ENCODE peak calls at places on chromosomes 12 and 14, in nine cellular contexts. D is nucleus accumbens; V is heart right ventricle; H is hypothalamus; R is SK-N-DZ; C is stimulated activated CD4-positive, alpha-beta T cell treated with anti-CD3 and anti-CD28 coated beads, TNF-alpha, amount 100 ng/mL, for 1 hour; J is HT1080; F is Panc1; L is AG09309. G is an unnamed sample.

GRCh38 chr14:69928111-69928523 is 48.9 kb downstream of the SMOC1 start:
- DNase-seq in L (no peak), D (no peak), J (peak), R (no peak), C (no peak), F (no peak), H (no peak), V (no peak), G (no peak)

GRCh38 chr12:78970041-78970440 is 105.5 kb downstream of the SYT1 start:
- DNase-seq in L (no peak), D (no peak), H (no peak), V (no peak), C (no peak), R (no peak), F (no peak), J (peak), G (no peak)

GRCh38 chr14:68787235-68787727 is 5.6 kb downstream of the ZFP36L1 start:
- DNase-seq in J (peak), L (no peak), H (peak), C (no peak), F (no peak), D (no peak), V (no peak), R (no peak), G (no peak)

GRCh38 chr12:88922816-88923215 is 342.5 kb upstream of the KITLG start:
- DNase-seq in J (no peak), L (no peak), D (no peak), H (no peak), F (no peak), V (no peak), R (no peak), C (no peak), G (no peak)

GRCh38 chr14:24863933-24864708 is 185.8 kb downstream of the STXBP6 start:
- DNase-seq in L (no peak), F (no peak), C (no peak), D (no peak), R (no peak), V (no peak), H (no peak), J (no peak), G (no peak)

GRCh38 chr12:106917503-106917902 is 38.2 kb upstream of the TMEM263 start:
- DNase-seq in D (no peak), J (no peak), H (no peak), V (no peak), R (no peak), L (no peak), F (no peak), C (no peak), G (no peak)

GRCh38 chr12:106004289-106004688 is 134.5 kb downstream of the NUAK1 start:
- DNase-seq in F (no peak), J (no peak), V (no peak), H (no peak), L (no peak), R (no peak), C (no peak), D (no peak), G (no peak)

GRCh38 chr14:105853089-105853906 is 326.9 kb downstream of the TMEM121 start:
- DNase-seq in V (peak), H (no peak), D (no peak), J (no peak), C (no peak), L (no peak), R (no peak), F (no peak), G (no peak)

GRCh38 chr14:98198385-98198784 is 1073.6 kb downstream of the BCL11B start:
- DNase-seq in C (no peak), F (no peak), L (no peak), H (no peak), V (no peak), D (no peak), J (peak), R (no peak), G (peak)

GRCh38 chr14:24465369-24465768 is 22.8 kb upstream of the SDR39U1 start:
- DNase-seq in J (no peak), H (no peak), V (no peak), D (no peak), R (no peak), C (no peak), L (no peak), F (no peak), G (no peak)

GRCh38 chr12:5965950-5966383 is 20.9 kb upstream of the ANO2 start:
- DNase-seq in R (peak), C (no peak), V (no peak), H (no peak), F (peak), L (peak), D (peak), J (peak), G (peak)

GRCh38 chr12:15987696-15988095 is 76.6 kb downstream of the DERA start:
- DNase-seq in R (no peak), L (no peak), V (peak), H (no peak), J (no peak), D (no peak), F (no peak), C (no peak), G (no peak)

GRCh38 chr14:74571901-74572828 is 39.9 kb downstream of the LTBP2 start:
- DNase-seq in D (no peak), J (peak), C (no peak), H (no peak), F (peak), L (peak), V (no peak), R (no peak), G (no peak)

GRCh38 chr14:33714527-33715222 is 236.2 kb downstream of the EGLN3 start:
- DNase-seq in R (peak), V (no peak), L (no peak), D (no peak), J (no peak), F (no peak), C (no peak), H (no peak), G (no peak)

GRCh38 chr12:122944588-122944987 is 21.7 kb downstream of the ABCB9 start:
- DNase-seq in R (no peak), J (peak), L (no peak), C (no peak), V (no peak), H (peak), F (no peak), D (peak), G (no peak)

GRCh38 chr14:31962920-31963319 is 114.2 kb upstream of the ARHGAP5 start:
- DNase-seq in C (no peak), L (no peak), D (no peak), J (no peak), F (no peak), V (no peak), H (no peak), R (no peak), G (no peak)

GRCh38 chr12:123427036-123427769 is 9.3 kb downstream of the RILPL2 start:
- DNase-seq in F (no peak), H (no peak), L (no peak), R (no peak), C (no peak), J (no peak), D (no peak), V (no peak), G (peak)